ENCODE peak calls at places on chromosomes 11 and 22, in eight cellular contexts. One of them, this sample, is unnamed.

GRCh38 chr11:45811109-45811435 is 6.1 kb downstream of the SLC35C1 start:
- DNase-seq in AG04450: no peak
- DNase-seq in tibial nerve: no peak
- DNase-seq in pancreas: no peak
- DNase-seq in CD4-positive, alpha-beta T cell: no peak
- DNase-seq in RWPE2: no peak
- DNase-seq in psoas muscle: no peak
- DNase-seq in hepatocyte: no peak
- DNase-seq in this sample: no peak

GRCh38 chr11:133955091-133955846 is 1.5 kb downstream of the IGSF9B start:
- DNase-seq in AG04450: no peak
- DNase-seq in tibial nerve: no peak
- DNase-seq in pancreas: no peak
- DNase-seq in CD4-positive, alpha-beta T cell: peak; percentile 32
- DNase-seq in RWPE2: no peak
- DNase-seq in psoas muscle: no peak
- DNase-seq in hepatocyte: no peak
- DNase-seq in this sample: no peak

GRCh38 chr22:40420341-40421081 is 50.1 kb downstream of the SGSM3 start:
- DNase-seq in AG04450: no peak
- DNase-seq in tibial nerve: no peak
- DNase-seq in pancreas: no peak
- DNase-seq in CD4-positive, alpha-beta T cell: no peak
- DNase-seq in RWPE2: no peak
- DNase-seq in psoas muscle: no peak
- DNase-seq in hepatocyte: no peak
- DNase-seq in this sample: no peak

GRCh38 chr11:101765932-101766331 is 148.9 kb upstream of the CEP126 start:
- DNase-seq in AG04450: no peak
- DNase-seq in tibial nerve: no peak
- DNase-seq in pancreas: no peak
- DNase-seq in CD4-positive, alpha-beta T cell: no peak
- DNase-seq in RWPE2: no peak
- DNase-seq in psoas muscle: no peak
- DNase-seq in hepatocyte: no peak
- DNase-seq in this sample: no peak

GRCh38 chr11:82810738-82811137 is 77.1 kb upstream of the FAM181B start:
- DNase-seq in AG04450: no peak
- DNase-seq in tibial nerve: no peak
- DNase-seq in pancreas: no peak
- DNase-seq in CD4-positive, alpha-beta T cell: no peak
- DNase-seq in RWPE2: no peak
- DNase-seq in psoas muscle: no peak
- DNase-seq in hepatocyte: no peak
- DNase-seq in this sample: no peak

GRCh38 chr11:128509990-128510389 is 77.4 kb downstream of the ETS1 start:
- DNase-seq in AG04450: no peak
- DNase-seq in tibial nerve: no peak
- DNase-seq in pancreas: no peak
- DNase-seq in CD4-positive, alpha-beta T cell: no peak
- DNase-seq in RWPE2: no peak
- DNase-seq in psoas muscle: no peak
- DNase-seq in hepatocyte: no peak
- DNase-seq in this sample: no peak

GRCh38 chr11:73177380-73178091 is 35.4 kb upstream of the FCHSD2 start:
- DNase-seq in AG04450: no peak
- DNase-seq in tibial nerve: no peak
- DNase-seq in pancreas: peak; percentile 40
- DNase-seq in CD4-positive, alpha-beta T cell: no peak
- DNase-seq in RWPE2: no peak
- DNase-seq in psoas muscle: peak; percentile 39
- DNase-seq in hepatocyte: no peak
- DNase-seq in this sample: no peak

GRCh38 chr11:72411623-72412532 is 22.5 kb downstream of the CLPB start:
- DNase-seq in AG04450: no peak
- DNase-seq in tibial nerve: no peak
- DNase-seq in pancreas: peak; percentile 13
- DNase-seq in CD4-positive, alpha-beta T cell: no peak
- DNase-seq in RWPE2: no peak
- DNase-seq in psoas muscle: no peak
- DNase-seq in hepatocyte: no peak
- DNase-seq in this sample: no peak

GRCh38 chr11:131640320-131640719 is 269.9 kb downstream of the NTM start:
- DNase-seq in AG04450: no peak
- DNase-seq in tibial nerve: no peak
- DNase-seq in pancreas: no peak
- DNase-seq in CD4-positive, alpha-beta T cell: no peak
- DNase-seq in RWPE2: no peak
- DNase-seq in psoas muscle: no peak
- DNase-seq in hepatocyte: no peak
- DNase-seq in this sample: no peak

GRCh38 chr11:83990160-83990733 is 704.1 kb upstream of the CCDC90B start:
- DNase-seq in AG04450: no peak
- DNase-seq in tibial nerve: no peak
- DNase-seq in pancreas: no peak
- DNase-seq in CD4-positive, alpha-beta T cell: no peak
- DNase-seq in RWPE2: no peak
- DNase-seq in psoas muscle: peak; percentile 14
- DNase-seq in hepatocyte: peak; percentile 6
- DNase-seq in this sample: no peak

DNA sequence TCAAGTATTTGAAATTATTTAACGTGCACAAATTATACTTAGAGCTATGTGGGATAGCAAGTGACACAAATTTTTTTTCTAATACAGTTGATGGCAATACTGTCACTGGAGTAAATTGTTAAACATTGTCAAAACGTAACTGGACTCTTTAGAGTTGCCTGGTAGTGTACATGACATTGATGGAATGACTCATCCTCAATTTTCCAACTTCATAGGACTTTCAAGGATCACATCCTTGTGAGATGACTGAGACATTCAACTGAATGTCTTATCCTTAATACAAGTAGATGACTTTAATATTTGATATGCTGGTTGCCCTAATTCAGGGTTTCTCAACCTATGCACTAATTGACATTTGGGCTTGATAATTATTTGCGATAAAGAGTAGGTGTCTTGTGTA is 310.0 kb downstream of the SWAP70 start:
- DNase-seq in AG04450: no peak
- DNase-seq in tibial nerve: no peak
- DNase-seq in pancreas: no peak
- DNase-seq in CD4-positive, alpha-beta T cell: no peak
- DNase-seq in RWPE2: no peak
- DNase-seq in psoas muscle: no peak
- DNase-seq in hepatocyte: no peak
- DNase-seq in this sample: no peak
- TF ChIP-seq CTCF in AG04450: no peak
- TF ChIP-seq CTCF in tibial nerve: no peak
- TF ChIP-seq CTCF in pancreas: no peak
- TF ChIP-seq CTCF in CD4-positive, alpha-beta T cell: no peak
- TF ChIP-seq CTCF in RWPE2: no peak
- TF ChIP-seq CTCF in psoas muscle: no peak
- TF ChIP-seq CTCF in hepatocyte: no peak
- TF ChIP-seq CTCF in this sample: no peak

DNA sequence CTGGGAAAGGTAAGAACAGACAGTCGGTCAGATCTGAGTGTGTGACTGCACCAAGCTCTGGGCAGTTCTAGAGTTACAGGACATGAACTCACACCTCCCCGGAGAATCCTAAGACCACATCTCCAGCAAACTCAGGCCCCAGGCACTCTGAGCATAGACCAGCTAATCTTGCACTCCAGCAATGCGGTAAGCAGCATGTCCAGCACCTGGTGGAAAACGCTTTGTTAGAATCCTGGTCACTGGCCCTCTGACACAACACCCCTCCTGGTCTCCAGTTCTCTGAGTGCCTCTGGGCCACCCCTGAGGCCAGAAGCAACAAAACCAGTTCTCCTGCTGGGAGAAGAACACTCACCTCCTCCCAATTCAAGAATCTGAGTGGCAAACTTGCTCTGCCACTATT is 82.7 kb upstream of the TMEM45B start:
- DNase-seq in AG04450: no peak
- DNase-seq in tibial nerve: no peak
- DNase-seq in pancreas: no peak
- DNase-seq in CD4-positive, alpha-beta T cell: no peak
- DNase-seq in RWPE2: peak; percentile 27
- DNase-seq in psoas muscle: no peak
- DNase-seq in hepatocyte: no peak
- DNase-seq in this sample: no peak
- H3K27me3 ChIP-seq in AG04450: peaks cover 4% of the 10 kb centered on the region
- H3K27me3 ChIP-seq in tibial nerve: no peaks in the 10 kb centered on the region
- H3K27me3 ChIP-seq in pancreas: no peaks in the 10 kb centered on the region
- H3K27me3 ChIP-seq in CD4-positive, alpha-beta T cell: no peaks in the 10 kb centered on the region
- H3K27me3 ChIP-seq in RWPE2: no peaks in the 10 kb centered on the region
- H3K27me3 ChIP-seq in psoas muscle: peaks cover 2% of the 10 kb centered on the region
- H3K27me3 ChIP-seq in hepatocyte: no peaks in the 10 kb centered on the region
- H3K27me3 ChIP-seq in this sample: peaks cover 5% of the 10 kb centered on the region

GRCh38 chr11:92308366-92308765 is 83.7 kb downstream of the FAT3 start:
- DNase-seq in AG04450: no peak
- DNase-seq in tibial nerve: no peak
- DNase-seq in pancreas: no peak
- DNase-seq in CD4-positive, alpha-beta T cell: no peak
- DNase-seq in RWPE2: no peak
- DNase-seq in psoas muscle: no peak
- DNase-seq in hepatocyte: no peak
- DNase-seq in this sample: no peak

GRCh38 chr11:92316410-92316809 is 91.8 kb downstream of the FAT3 start:
- DNase-seq in AG04450: no peak
- DNase-seq in tibial nerve: no peak
- DNase-seq in pancreas: no peak
- DNase-seq in CD4-positive, alpha-beta T cell: no peak
- DNase-seq in RWPE2: no peak
- DNase-seq in psoas muscle: no peak
- DNase-seq in hepatocyte: no peak
- DNase-seq in this sample: no peak

GRCh38 chr11:92314499-92314898 is 89.9 kb downstream of the FAT3 start:
- DNase-seq in AG04450: no peak
- DNase-seq in tibial nerve: no peak
- DNase-seq in pancreas: no peak
- DNase-seq in CD4-positive, alpha-beta T cell: no peak
- DNase-seq in RWPE2: no peak
- DNase-seq in psoas muscle: no peak
- DNase-seq in hepatocyte: no peak
- DNase-seq in this sample: no peak

GRCh38 chr11:92306966-92307504 is 82.4 kb downstream of the FAT3 start:
- DNase-seq in AG04450: no peak
- DNase-seq in tibial nerve: no peak
- DNase-seq in pancreas: no peak
- DNase-seq in CD4-positive, alpha-beta T cell: no peak
- DNase-seq in RWPE2: no peak
- DNase-seq in psoas muscle: no peak
- DNase-seq in hepatocyte: no peak
- DNase-seq in this sample: no peak

DNA sequence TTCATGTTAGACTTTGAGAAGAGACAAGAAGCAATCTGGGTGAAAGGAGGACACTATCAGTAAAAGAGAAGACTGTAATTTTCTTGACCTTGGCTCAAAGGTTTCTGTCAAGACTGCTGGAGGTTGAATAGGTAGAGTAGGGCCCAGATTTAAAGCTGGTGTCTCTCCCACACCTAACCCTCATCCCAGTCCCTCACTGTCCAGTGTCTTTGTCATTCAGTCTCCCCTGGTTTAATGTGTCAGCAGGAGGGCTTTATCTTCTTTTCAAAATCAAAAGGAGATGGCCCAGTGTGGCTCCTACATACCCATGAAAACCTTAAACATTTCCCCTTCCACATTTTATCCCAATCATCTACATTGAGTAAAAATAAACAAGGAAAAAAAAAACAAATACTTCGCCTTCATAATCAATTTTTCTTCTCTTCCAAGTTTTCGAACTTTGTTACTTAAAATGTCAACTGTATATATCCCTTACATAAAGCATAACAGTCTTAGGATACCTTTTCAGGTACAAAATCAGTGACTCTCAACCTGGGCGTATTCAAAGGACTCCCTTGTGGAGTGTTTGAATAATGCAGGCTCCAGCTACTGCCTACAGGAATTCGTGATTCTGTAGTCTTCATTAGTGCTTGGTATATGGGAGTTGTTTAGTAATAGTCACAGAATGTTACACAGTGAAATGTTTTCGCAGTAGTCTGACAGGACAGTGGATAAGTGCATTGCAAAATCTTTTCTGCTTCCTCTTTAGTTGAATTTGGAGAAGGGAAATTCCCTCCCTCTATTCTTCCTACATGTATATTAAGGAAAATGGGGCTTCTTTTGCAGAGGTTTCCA is 87.2 kb downstream of the FAT3 start:
- DNase-seq in AG04450: no peak
- DNase-seq in tibial nerve: no peak
- DNase-seq in pancreas: no peak
- DNase-seq in CD4-positive, alpha-beta T cell: no peak
- DNase-seq in RWPE2: no peak
- DNase-seq in psoas muscle: no peak
- DNase-seq in hepatocyte: no peak
- DNase-seq in this sample: no peak
- TF ChIP-seq CTCF in AG04450: peak; percentile 6
- TF ChIP-seq CTCF in tibial nerve: no peak
- TF ChIP-seq CTCF in pancreas: no peak
- TF ChIP-seq CTCF in CD4-positive, alpha-beta T cell: no peak
- TF ChIP-seq CTCF in RWPE2: no peak
- TF ChIP-seq CTCF in psoas muscle: no peak
- TF ChIP-seq CTCF in hepatocyte: no peak
- TF ChIP-seq CTCF in this sample: no peak

GRCh38 chr11:94788396-94788795 is 20.2 kb downstream of the AMOTL1 start:
- DNase-seq in AG04450: no peak
- DNase-seq in tibial nerve: no peak
- DNase-seq in pancreas: no peak
- DNase-seq in CD4-positive, alpha-beta T cell: no peak
- DNase-seq in RWPE2: no peak
- DNase-seq in psoas muscle: no peak
- DNase-seq in hepatocyte: peak; percentile 49
- DNase-seq in this sample: no peak

GRCh38 chr11:94786264-94787126 is 18.3 kb downstream of the AMOTL1 start:
- DNase-seq in AG04450: no peak
- DNase-seq in tibial nerve: no peak
- DNase-seq in pancreas: no peak
- DNase-seq in CD4-positive, alpha-beta T cell: no peak
- DNase-seq in RWPE2: no peak
- DNase-seq in psoas muscle: no peak
- DNase-seq in hepatocyte: no peak
- DNase-seq in this sample: no peak

GRCh38 chr11:94784884-94785283 is 16.7 kb downstream of the AMOTL1 start:
- DNase-seq in AG04450: no peak
- DNase-seq in tibial nerve: no peak
- DNase-seq in pancreas: no peak
- DNase-seq in CD4-positive, alpha-beta T cell: no peak
- DNase-seq in RWPE2: no peak
- DNase-seq in psoas muscle: no peak
- DNase-seq in hepatocyte: no peak
- DNase-seq in this sample: no peak

GRCh38 chr11:94787798-94788197 is 19.6 kb downstream of the AMOTL1 start:
- DNase-seq in AG04450: no peak
- DNase-seq in tibial nerve: no peak
- DNase-seq in pancreas: peak; percentile 65
- DNase-seq in CD4-positive, alpha-beta T cell: no peak
- DNase-seq in RWPE2: no peak
- DNase-seq in psoas muscle: no peak
- DNase-seq in hepatocyte: peak; percentile 48
- DNase-seq in this sample: no peak

GRCh38 chr11:94785509-94785908 is 17.4 kb downstream of the AMOTL1 start:
- DNase-seq in AG04450: no peak
- DNase-seq in tibial nerve: no peak
- DNase-seq in pancreas: no peak
- DNase-seq in CD4-positive, alpha-beta T cell: no peak
- DNase-seq in RWPE2: no peak
- DNase-seq in psoas muscle: no peak
- DNase-seq in hepatocyte: no peak
- DNase-seq in this sample: no peak
- H3K27me3 ChIP-seq in AG04450: no peaks in the 10 kb centered on the region
- H3K27me3 ChIP-seq in tibial nerve: no peaks in the 10 kb centered on the region
- H3K27me3 ChIP-seq in pancreas: no peaks in the 10 kb centered on the region
- H3K27me3 ChIP-seq in CD4-positive, alpha-beta T cell: peaks cover 12% of the 10 kb centered on the region
- H3K27me3 ChIP-seq in RWPE2: no peaks in the 10 kb centered on the region
- H3K27me3 ChIP-seq in psoas muscle: no peaks in the 10 kb centered on the region
- H3K27me3 ChIP-seq in hepatocyte: no peaks in the 10 kb centered on the region
- H3K27me3 ChIP-seq in this sample: no peaks in the 10 kb centered on the region

GRCh38 chr11:75245356-75246005 is 4.9 kb downstream of the TPBGL start:
- DNase-seq in AG04450: no peak
- DNase-seq in tibial nerve: no peak
- DNase-seq in pancreas: no peak
- DNase-seq in CD4-positive, alpha-beta T cell: no peak
- DNase-seq in RWPE2: no peak
- DNase-seq in psoas muscle: no peak
- DNase-seq in hepatocyte: no peak
- DNase-seq in this sample: peak; percentile 52
- TF ChIP-seq CTCF in AG04450: peak; percentile 11
- TF ChIP-seq CTCF in tibial nerve: no peak
- TF ChIP-seq CTCF in pancreas: no peak
- TF ChIP-seq CTCF in CD4-positive, alpha-beta T cell: no peak
- TF ChIP-seq CTCF in RWPE2: no peak
- TF ChIP-seq CTCF in psoas muscle: no peak
- TF ChIP-seq CTCF in hepatocyte: no peak
- TF ChIP-seq CTCF in this sample: no peak